ENCODE peak calls at places on chromosome 14, in five cellular contexts. Z is HTR-8/SVneo; L is kidney epithelial cell; O is GM12892; F is activated naive CD8-positive, alpha-beta T cell treated with anti-CD3 and anti-CD28 coated beads for 36 hours. U is an unnamed sample.

GRCh38 chr14:104880584-104881210 is 15.6 kb downstream of the CEP170B start:
- DNase-seq in Z (no peak), L (no peak), O (no peak), F (no peak), U (no peak)

GRCh38 chr14:89240414-89240813 is 176.6 kb downstream of the FOXN3 start:
- DNase-seq in Z (no peak), L (no peak), O (no peak), F (no peak), U (no peak)

GRCh38 chr14:99537399-99537798 is 56.2 kb downstream of the CCNK start:
- DNase-seq in Z (peak; percentile 87), L (peak; percentile 55), O (no peak), F (no peak), U (peak; percentile 70)

GRCh38 chr14:76957224-76957881 is 71.2 kb downstream of the IRF2BPL start:
- DNase-seq in Z (no peak), L (no peak), O (no peak), F (no peak), U (no peak)

GRCh38 chr14:22476005-22476751 is 112.8 kb downstream of the DAD1 start:
- DNase-seq in Z (no peak), L (no peak), O (no peak), F (no peak), U (no peak)

GRCh38 chr14:105503296-105503640 is 12.2 kb downstream of the TEDC1 start:
- DNase-seq in Z (no peak), L (no peak), O (peak; percentile 21), F (no peak), U (no peak)

GRCh38 chr14:36271939-36272907 is 48.2 kb downstream of the MBIP start:
- DNase-seq in Z (no peak), L (no peak), O (no peak), F (peak; percentile 4), U (no peak)

GRCh38 chr14:73863209-73863608 is 11.6 kb downstream of the PTGR2 start:
- DNase-seq in Z (no peak), L (no peak), O (no peak), F (no peak), U (no peak)

GRCh38 chr14:32925439-32925838 is 13.2 kb upstream of the NPAS3 start:
- DNase-seq in Z (no peak), L (no peak), O (no peak), F (no peak), U (no peak)

GRCh38 chr14:56807586-56808168 is 2.6 kb downstream of the OTX2 start:
- DNase-seq in Z (no peak), L (no peak), O (no peak), F (no peak), U (no peak)

U was measured in heart left ventricle.